ENCODE peak calls at places on chromosome 4, in five cellular contexts. T is suprapubic skin, F is epithelial cell of prostate, H is HFF-Myc, Q is glutamatergic neuron. Z is an unnamed sample.

GRCh38 chr4:10091531-10092181 is 24.9 kb downstream of the WDR1 start:
- DNase-seq in F (no peak), H (no peak), Q (no peak), T (no peak), Z (no peak)

GRCh38 chr4:147599764-147600163 is 17.4 kb upstream of the TMEM184C start:
- DNase-seq in Q (no peak), F (no peak), H (no peak), T (no peak), Z (no peak)

GRCh38 chr4:17702666-17703065 is 78.8 kb downstream of the FAM184B start:
- DNase-seq in F (no peak), Q (no peak), H (no peak), T (no peak), Z (no peak)

GRCh38 chr4:24793219-24794005 is 2.0 kb upstream of the SOD3 start:
- DNase-seq in Q (no peak), T (no peak), H (no peak), F (no peak), Z (no peak)

GRCh38 chr4:149914521-149915115 is 99.0 kb upstream of the IQCM start:
- DNase-seq in F (no peak), H (peak), Q (peak), T (no peak), Z (peak)

GRCh38 chr4:40334591-40335507 is at the start of gene CHRNA9:
- DNase-seq in F (no peak), H (no peak), T (no peak), Q (no peak), Z (no peak)

GRCh38 chr4:60562353-60562752 is 637.8 kb upstream of the ADGRL3 start:
- DNase-seq in Q (no peak), T (no peak), F (no peak), H (no peak), Z (peak)

GRCh38 chr4:109365944-109366343 is 63.5 kb upstream of the COL25A1 start:
- DNase-seq in Q (no peak), H (no peak), F (peak), T (no peak), Z (no peak)

GRCh38 chr4:2800691-2801596 is 8.1 kb downstream of the SH3BP2 start:
- DNase-seq in H (no peak), F (no peak), Q (peak), T (peak), Z (peak)

GRCh38 chr4:86926428-86927086 is 8.3 kb upstream of the AFF1 start:
- DNase-seq in Q (no peak), T (no peak), F (peak), H (no peak), Z (no peak)

GRCh38 chr4:51836531-51836930 is 6.4 kb upstream of the DCUN1D4 start:
- DNase-seq in H (no peak), F (no peak), Q (no peak), T (no peak), Z (peak)

GRCh38 chr4:17336524-17336941 is 175.4 kb downstream of the QDPR start:
- DNase-seq in T (peak), F (no peak), Q (no peak), H (no peak), Z (no peak)

GRCh38 chr4:743463-744211 is 38.0 kb downstream of the PCGF3 start:
- DNase-seq in F (no peak), Q (no peak), H (no peak), T (no peak), Z (no peak)

GRCh38 chr4:140789752-140790151 is 33.6 kb upstream of the TBC1D9 start:
- DNase-seq in H (no peak), Q (no peak), F (peak), T (no peak), Z (no peak)

GRCh38 chr4:138749303-138749702 is 266.3 kb upstream of the NOCT start:
- DNase-seq in H (no peak), Q (no peak), T (no peak), F (peak), Z (no peak)

Z was measured in Kasumi-1.